ENCODE peak calls at places on chromosomes 6 and 20, in five cellular contexts. One of them, this sample, is unnamed.

GRCh38 chr6:16437095-16437494 is 198.7 kb downstream of the GMPR start:
- DNase-seq in H9: no peak
- DNase-seq in neuronal stem cell: no peak
- DNase-seq in H1: no peak
- DNase-seq in IMR-90: no peak
- DNase-seq in this sample: no peak

GRCh38 chr6:15066433-15067337 is 179.2 kb upstream of the JARID2 start:
- DNase-seq in H9: no peak
- DNase-seq in neuronal stem cell: no peak
- DNase-seq in H1: no peak
- DNase-seq in IMR-90: peak
- DNase-seq in this sample: peak

GRCh38 chr20:1186367-1186991 is 1.7 kb upstream of the TMEM74B start:
- DNase-seq in H9: peak
- DNase-seq in neuronal stem cell: no peak
- DNase-seq in H1: no peak
- DNase-seq in IMR-90: no peak
- DNase-seq in this sample: no peak

GRCh38 chr6:44022296-44022661 is 105.0 kb downstream of the MRPL14 start:
- DNase-seq in H9: peak
- DNase-seq in neuronal stem cell: no peak
- DNase-seq in H1: no peak
- DNase-seq in IMR-90: peak
- DNase-seq in this sample: no peak

GRCh38 chr6:155954149-155954548 is 498.5 kb upstream of the NOX3 start:
- DNase-seq in H9: no peak
- DNase-seq in neuronal stem cell: no peak
- DNase-seq in H1: no peak
- DNase-seq in IMR-90: no peak
- DNase-seq in this sample: no peak

GRCh38 chr6:3175742-3176321 is 18.5 kb upstream of the TUBB2A start:
- DNase-seq in H9: no peak
- DNase-seq in neuronal stem cell: no peak
- DNase-seq in H1: no peak
- DNase-seq in IMR-90: no peak
- DNase-seq in this sample: no peak

GRCh38 chr6:142827356-142827755 is 117.6 kb downstream of the HIVEP2 start:
- DNase-seq in H9: no peak
- DNase-seq in neuronal stem cell: no peak
- DNase-seq in H1: no peak
- DNase-seq in IMR-90: no peak
- DNase-seq in this sample: no peak

GRCh38 chr6:41092421-41093140 is 19.8 kb downstream of the NFYA start:
- DNase-seq in H9: no peak
- DNase-seq in neuronal stem cell: no peak
- DNase-seq in H1: no peak
- DNase-seq in IMR-90: peak
- DNase-seq in this sample: peak

GRCh38 chr6:12271594-12271993 is 18.6 kb upstream of the EDN1 start:
- DNase-seq in H9: no peak
- DNase-seq in neuronal stem cell: no peak
- DNase-seq in H1: no peak
- DNase-seq in IMR-90: no peak
- DNase-seq in this sample: no peak

GRCh38 chr6:3385660-3386151 is 71.1 kb downstream of the SLC22A23 start:
- DNase-seq in H9: no peak
- DNase-seq in neuronal stem cell: no peak
- DNase-seq in H1: no peak
- DNase-seq in IMR-90: no peak
- DNase-seq in this sample: no peak

GRCh38 chr6:149128489-149129145 is 188.9 kb upstream of the TAB2 start:
- DNase-seq in H9: no peak
- DNase-seq in neuronal stem cell: no peak
- DNase-seq in H1: no peak
- DNase-seq in IMR-90: no peak
- DNase-seq in this sample: peak

GRCh38 chr20:34693414-34693813 is 10.7 kb upstream of the TP53INP2 start:
- DNase-seq in H9: no peak
- DNase-seq in neuronal stem cell: no peak
- DNase-seq in H1: no peak
- DNase-seq in IMR-90: no peak
- DNase-seq in this sample: no peak

GRCh38 chr20:37943033-37943432 is 40.1 kb downstream of the VSTM2L start:
- DNase-seq in H9: peak
- DNase-seq in neuronal stem cell: no peak
- DNase-seq in H1: peak
- DNase-seq in IMR-90: no peak
- DNase-seq in this sample: no peak

GRCh38 chr6:75208564-75209431 is 2.9 kb upstream of the COL12A1 start:
- DNase-seq in H9: peak
- DNase-seq in neuronal stem cell: peak
- DNase-seq in H1: peak
- DNase-seq in IMR-90: peak
- DNase-seq in this sample: peak

GRCh38 chr6:131065112-131065823 is 2.2 kb upstream of the EPB41L2 start:
- DNase-seq in H9: no peak
- DNase-seq in neuronal stem cell: no peak
- DNase-seq in H1: no peak
- DNase-seq in IMR-90: no peak
- DNase-seq in this sample: no peak

GRCh38 chr6:47865206-47865605 is 83.4 kb downstream of the OPN5 start:
- DNase-seq in H9: no peak
- DNase-seq in neuronal stem cell: no peak
- DNase-seq in H1: no peak
- DNase-seq in IMR-90: no peak
- DNase-seq in this sample: no peak

GRCh38 chr20:51972031-51972430 is 169.7 kb upstream of the SALL4 start:
- DNase-seq in H9: no peak
- DNase-seq in neuronal stem cell: no peak
- DNase-seq in H1: no peak
- DNase-seq in IMR-90: no peak
- DNase-seq in this sample: no peak

GRCh38 chr20:10790013-10790412 is 116.2 kb upstream of the JAG1 start:
- DNase-seq in H9: no peak
- DNase-seq in neuronal stem cell: no peak
- DNase-seq in H1: no peak
- DNase-seq in IMR-90: no peak
- DNase-seq in this sample: no peak

GRCh38 chr6:26422329-26422728 is 18.0 kb upstream of the BTN3A3 start:
- DNase-seq in H9: no peak
- DNase-seq in neuronal stem cell: no peak
- DNase-seq in H1: no peak
- DNase-seq in IMR-90: no peak
- DNase-seq in this sample: no peak

GRCh38 chr20:44886828-44887227 is 1.3 kb downstream of the YWHAB start:
- DNase-seq in H9: no peak
- DNase-seq in neuronal stem cell: no peak
- DNase-seq in H1: no peak
- DNase-seq in IMR-90: no peak
- DNase-seq in this sample: no peak

GRCh38 chr20:44886276-44886671 is 769 bp downstream of the YWHAB start:
- DNase-seq in H9: no peak
- DNase-seq in neuronal stem cell: no peak
- DNase-seq in H1: no peak
- DNase-seq in IMR-90: no peak
- DNase-seq in this sample: peak

GRCh38 chr20:44887466-44887865 is 2.0 kb downstream of the YWHAB start:
- DNase-seq in H9: no peak
- DNase-seq in neuronal stem cell: no peak
- DNase-seq in H1: no peak
- DNase-seq in IMR-90: no peak
- DNase-seq in this sample: no peak

GRCh38 chr20:44884907-44885391 is 556 bp upstream of the YWHAB start:
- DNase-seq in H9: no peak
- DNase-seq in neuronal stem cell: no peak
- DNase-seq in H1: no peak
- DNase-seq in IMR-90: no peak
- DNase-seq in this sample: no peak

DNA sequence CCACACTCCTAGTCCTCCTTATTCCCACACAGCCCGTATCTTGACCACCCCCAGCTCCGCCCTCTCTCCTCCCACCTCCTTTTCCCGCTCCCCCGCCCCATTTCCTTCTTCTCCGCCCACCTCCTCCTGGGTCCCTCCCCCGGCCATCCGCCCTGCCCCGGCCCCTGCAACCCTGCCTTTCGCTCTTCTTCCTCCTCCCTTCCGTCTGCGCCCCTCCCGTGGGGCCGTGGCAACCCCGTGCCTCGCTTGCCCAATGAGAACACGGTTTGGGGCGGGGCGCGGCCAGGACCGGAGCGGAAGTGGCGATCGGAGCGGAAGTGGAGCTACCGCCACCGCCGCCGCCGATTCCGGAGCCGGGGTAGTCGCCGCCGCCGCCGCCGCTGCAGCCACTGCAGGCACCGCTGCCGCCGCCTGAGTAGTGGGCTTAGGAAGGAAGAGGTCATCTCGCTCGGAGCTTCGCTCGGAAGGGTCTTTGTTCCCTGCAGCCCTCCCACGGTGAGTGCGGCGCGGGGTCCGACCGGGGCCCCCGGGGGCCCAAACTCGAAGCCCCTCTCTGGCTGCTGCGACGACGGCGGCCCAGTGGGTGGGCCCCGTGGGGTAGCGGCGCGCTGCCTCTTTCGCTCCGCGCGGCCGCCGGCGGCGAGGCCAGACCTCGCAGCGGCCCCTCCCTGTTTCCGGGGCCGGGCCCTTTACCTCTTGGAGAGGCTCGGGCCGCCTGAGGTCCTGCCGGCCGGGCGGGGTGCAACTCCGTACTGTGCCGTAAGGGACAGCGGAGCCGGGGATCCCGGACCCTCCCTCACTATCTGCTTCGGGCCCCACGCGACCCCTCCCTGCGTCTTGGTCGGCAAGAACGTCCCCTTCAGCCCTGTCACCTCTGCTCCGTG is at the start of gene YWHAB:
- DNase-seq in H9: peak
- DNase-seq in neuronal stem cell: peak
- DNase-seq in H1: peak
- DNase-seq in IMR-90: peak
- DNase-seq in this sample: peak
- H2BK120ac ChIP-seq in H9: no peak
- H2BK120ac ChIP-seq in neuronal stem cell: no peak
- H2BK120ac ChIP-seq in H1: no peak
- H2BK120ac ChIP-seq in IMR-90: peak
- H2BK120ac ChIP-seq in this sample: peak

GRCh38 chr6:106782524-106783265 is 153.3 kb downstream of the QRSL1 start:
- DNase-seq in H9: no peak
- DNase-seq in neuronal stem cell: no peak
- DNase-seq in H1: no peak
- DNase-seq in IMR-90: no peak
- DNase-seq in this sample: peak
- H3K4ac ChIP-seq in H9: no peak
- H3K4ac ChIP-seq in neuronal stem cell: no peak
- H3K4ac ChIP-seq in H1: no peak
- H3K4ac ChIP-seq in IMR-90: no peak
- H3K4ac ChIP-seq in this sample: no peak

GRCh38 chr20:57500941-57501340 is 24.0 kb downstream of the CTCFL start:
- DNase-seq in H9: no peak
- DNase-seq in neuronal stem cell: no peak
- DNase-seq in H1: no peak
- DNase-seq in IMR-90: no peak
- DNase-seq in this sample: no peak

GRCh38 chr20:57503035-57503658 is 21.8 kb downstream of the CTCFL start:
- DNase-seq in H9: no peak
- DNase-seq in neuronal stem cell: no peak
- DNase-seq in H1: no peak
- DNase-seq in IMR-90: no peak
- DNase-seq in this sample: no peak

GRCh38 chr20:57501461-57502330 is 23.2 kb downstream of the CTCFL start:
- DNase-seq in H9: peak
- DNase-seq in neuronal stem cell: no peak
- DNase-seq in H1: no peak
- DNase-seq in IMR-90: no peak
- DNase-seq in this sample: no peak

GRCh38 chr20:57500235-57500634 is 24.7 kb downstream of the CTCFL start:
- DNase-seq in H9: no peak
- DNase-seq in neuronal stem cell: no peak
- DNase-seq in H1: no peak
- DNase-seq in IMR-90: no peak
- DNase-seq in this sample: no peak

GRCh38 chr20:57502331-57502700 is 22.6 kb downstream of the CTCFL start:
- DNase-seq in H9: no peak
- DNase-seq in neuronal stem cell: no peak
- DNase-seq in H1: no peak
- DNase-seq in IMR-90: no peak
- DNase-seq in this sample: no peak
- H2BK120ac ChIP-seq in H9: no peak
- H2BK120ac ChIP-seq in neuronal stem cell: no peak
- H2BK120ac ChIP-seq in H1: no peak
- H2BK120ac ChIP-seq in IMR-90: no peak
- H2BK120ac ChIP-seq in this sample: no peak

GRCh38 chr6:31700716-31701401 is 2.3 kb downstream of the ABHD16A start:
- DNase-seq in H9: no peak
- DNase-seq in neuronal stem cell: no peak
- DNase-seq in H1: no peak
- DNase-seq in IMR-90: no peak
- DNase-seq in this sample: no peak

GRCh38 chr6:31706599-31706998 is at the start of gene LY6G6F:
- DNase-seq in H9: no peak
- DNase-seq in neuronal stem cell: no peak
- DNase-seq in H1: no peak
- DNase-seq in IMR-90: no peak
- DNase-seq in this sample: no peak

GRCh38 chr6:31702421-31702818 is 704 bp downstream of the ABHD16A start:
- DNase-seq in H9: no peak
- DNase-seq in neuronal stem cell: no peak
- DNase-seq in H1: no peak
- DNase-seq in IMR-90: no peak
- DNase-seq in this sample: no peak

GRCh38 chr6:31701666-31702420 is 1.3 kb downstream of the ABHD16A start:
- DNase-seq in H9: no peak
- DNase-seq in neuronal stem cell: no peak
- DNase-seq in H1: no peak
- DNase-seq in IMR-90: peak
- DNase-seq in this sample: peak

DNA sequence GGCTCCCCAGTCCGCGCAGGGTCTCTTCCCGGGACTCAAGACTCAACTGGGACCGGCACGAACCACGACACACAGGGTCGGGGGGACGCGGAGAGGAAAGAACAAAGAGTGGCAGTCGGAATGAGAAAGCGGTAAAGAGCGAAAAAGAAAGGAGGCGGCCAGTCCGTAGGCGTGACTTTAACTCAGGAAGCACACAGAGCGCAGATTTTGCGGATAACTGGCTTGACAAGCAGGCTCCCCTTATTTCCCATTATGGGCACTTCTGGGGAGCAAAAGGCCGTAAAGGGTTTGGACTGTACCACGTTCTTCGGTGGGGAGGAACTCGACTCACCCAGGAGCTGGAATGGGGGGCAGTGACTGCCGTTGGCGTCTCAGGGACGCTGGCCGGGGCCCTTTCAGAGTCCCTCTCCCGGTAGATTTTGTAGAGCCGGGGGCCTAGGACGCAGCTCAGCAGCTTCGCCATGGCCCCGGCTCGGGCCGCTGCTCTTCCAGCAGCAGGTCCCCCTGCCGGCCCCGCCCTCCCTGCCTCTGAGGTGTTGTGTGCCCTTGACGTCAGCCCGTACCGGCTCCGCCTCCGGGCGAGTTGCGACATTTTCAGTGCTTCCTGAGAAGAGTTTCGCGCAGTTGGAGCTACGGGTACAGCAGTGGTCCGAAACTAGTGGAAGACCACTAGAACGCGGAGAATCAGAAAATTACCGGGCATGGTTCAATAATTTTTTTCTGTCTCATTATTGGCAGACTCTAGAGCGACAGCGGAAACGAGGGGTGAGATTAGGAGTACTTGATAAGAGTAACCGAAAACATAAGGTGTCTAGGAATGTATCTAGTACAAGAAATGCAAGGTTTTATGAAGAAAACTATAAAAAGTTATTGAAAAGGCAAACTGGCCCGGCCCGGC is at the start of gene ABHD16A:
- DNase-seq in H9: peak
- DNase-seq in neuronal stem cell: peak
- DNase-seq in H1: peak
- DNase-seq in IMR-90: peak
- DNase-seq in this sample: peak
- H3K4ac ChIP-seq in H9: no peak
- H3K4ac ChIP-seq in neuronal stem cell: peak
- H3K4ac ChIP-seq in H1: no peak
- H3K4ac ChIP-seq in IMR-90: peak
- H3K4ac ChIP-seq in this sample: peak